ENCODE peak calls at places on chromosome 22, in five cellular contexts. F is H9, G is mesenchymal stem cell, V is trophoblast cell, A is H1. E is an unnamed sample.

GRCh38 chr22:36862251-36863242 is 1.7 kb downstream of the NCF4 start:
- DNase-seq in F (no peak), G (no peak), V (no peak), A (no peak), E (no peak)

GRCh38 chr22:29306830-29307657 is 594 bp downstream of the GAS2L1 start:
- DNase-seq in F (peak), G (peak), V (peak), A (no peak), E (peak)

GRCh38 chr22:38427940-38428339 is 27.1 kb downstream of the KCNJ4 start:
- DNase-seq in F (no peak), G (no peak), V (no peak), A (no peak), E (no peak)

GRCh38 chr22:19114984-19115552 is 7.1 kb downstream of the DGCR2 start:
- DNase-seq in F (no peak), G (no peak), V (no peak), A (no peak), E (no peak)

GRCh38 chr22:19732403-19733113 is 9.2 kb downstream of the GP1BB start:
- DNase-seq in F (no peak), G (no peak), V (no peak), A (no peak), E (no peak)

GRCh38 chr22:49724893-49725489 is 102.7 kb downstream of the BRD1 start:
- DNase-seq in F (peak), G (peak), V (no peak), A (peak), E (peak)

GRCh38 chr22:19287076-19287724 is 4.3 kb downstream of the CLTCL1 start:
- DNase-seq in F (peak), G (no peak), V (no peak), A (no peak), E (no peak)

GRCh38 chr22:25404556-25404922 is 159.9 kb upstream of the GRK3 start:
- DNase-seq in F (no peak), G (peak), V (no peak), A (no peak), E (no peak)

GRCh38 chr22:42064629-42065028 is 6.0 kb downstream of the NAGA start:
- DNase-seq in F (no peak), G (no peak), V (no peak), A (peak), E (no peak)

GRCh38 chr22:22480940-22481339 is 27.6 kb downstream of the ZNF280B start:
- DNase-seq in F (no peak), G (no peak), V (no peak), A (no peak), E (no peak)

GRCh38 chr22:38235240-38235850 is 33.6 kb downstream of the MAFF start:
- DNase-seq in F (no peak), G (no peak), V (no peak), A (no peak), E (no peak)

GRCh38 chr22:37121887-37122591 is 12.5 kb upstream of the TMPRSS6 start:
- DNase-seq in F (peak), G (peak), V (peak), A (no peak), E (no peak)

GRCh38 chr22:35446365-35446764 is 46.4 kb downstream of the MCM5 start:
- DNase-seq in F (no peak), G (peak), V (peak), A (no peak), E (no peak)

GRCh38 chr22:41845380-41846267 is 12.7 kb downstream of the SREBF2 start:
- DNase-seq in F (no peak), G (no peak), V (no peak), A (no peak), E (no peak)

GRCh38 chr22:43343262-43343988 is at the start of gene SCUBE1:
- DNase-seq in F (peak), G (peak), V (peak), A (peak), E (peak)

GRCh38 chr22:41523464-41524221 is 20.6 kb downstream of the POLR3H start:
- DNase-seq in F (peak), G (peak), V (no peak), A (no peak), E (no peak)

GRCh38 chr22:32123657-32124056 is 35.4 kb downstream of the C22orf42 start:
- DNase-seq in F (peak), G (no peak), V (no peak), A (peak), E (no peak)

GRCh38 chr22:50289942-50290630 is 17.4 kb downstream of the PLXNB2 start:
- DNase-seq in F (no peak), G (no peak), V (no peak), A (no peak), E (no peak)

GRCh38 chr22:48432721-48433518 is 1394.8 kb downstream of the BRD1 start:
- DNase-seq in F (no peak), G (no peak), V (no peak), A (no peak), E (no peak)

GRCh38 chr22:30731658-30732057 is 37.0 kb downstream of the OSBP2 start:
- DNase-seq in F (no peak), G (no peak), V (no peak), A (no peak), E (no peak)

GRCh38 chr22:23394525-23395326 is 185.4 kb downstream of the IGLL1 start:
- DNase-seq in F (no peak), G (no peak), V (no peak), A (no peak), E (no peak)

GRCh38 chr22:46933040-46933439 is 170.6 kb downstream of the TBC1D22A start:
- DNase-seq in F (no peak), G (no peak), V (no peak), A (no peak), E (no peak)
- H3K4me2 ChIP-seq in F (no peak), G (no peak), V (no peak), A (no peak), E (no peak)

DNA sequence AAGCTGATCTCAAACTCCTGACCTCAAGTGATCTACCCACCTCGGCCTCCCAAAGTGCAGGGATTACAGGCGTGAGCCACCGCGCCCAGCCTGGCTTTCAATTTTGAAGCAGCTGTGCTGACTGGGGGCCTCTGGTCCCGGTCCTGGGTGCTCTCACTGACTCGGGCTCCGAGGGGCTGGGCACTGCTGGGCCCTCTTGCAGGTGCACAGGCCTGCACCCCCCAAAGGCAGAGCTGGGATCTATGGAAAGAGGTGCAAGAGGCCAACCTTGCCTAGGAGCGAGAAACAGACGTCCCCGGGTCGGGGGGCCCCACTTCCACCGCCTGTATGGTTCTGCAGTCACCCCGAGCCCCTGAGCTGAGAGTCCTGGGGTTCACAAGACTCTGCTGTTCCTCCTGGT is 33.2 kb downstream of the KIAA0930 start:
- DNase-seq in F (no peak), G (no peak), V (no peak), A (no peak), E (no peak)
- H2BK12ac ChIP-seq in F (no peak), G (no peak), V (no peak), A (no peak), E (no peak)

DNA sequence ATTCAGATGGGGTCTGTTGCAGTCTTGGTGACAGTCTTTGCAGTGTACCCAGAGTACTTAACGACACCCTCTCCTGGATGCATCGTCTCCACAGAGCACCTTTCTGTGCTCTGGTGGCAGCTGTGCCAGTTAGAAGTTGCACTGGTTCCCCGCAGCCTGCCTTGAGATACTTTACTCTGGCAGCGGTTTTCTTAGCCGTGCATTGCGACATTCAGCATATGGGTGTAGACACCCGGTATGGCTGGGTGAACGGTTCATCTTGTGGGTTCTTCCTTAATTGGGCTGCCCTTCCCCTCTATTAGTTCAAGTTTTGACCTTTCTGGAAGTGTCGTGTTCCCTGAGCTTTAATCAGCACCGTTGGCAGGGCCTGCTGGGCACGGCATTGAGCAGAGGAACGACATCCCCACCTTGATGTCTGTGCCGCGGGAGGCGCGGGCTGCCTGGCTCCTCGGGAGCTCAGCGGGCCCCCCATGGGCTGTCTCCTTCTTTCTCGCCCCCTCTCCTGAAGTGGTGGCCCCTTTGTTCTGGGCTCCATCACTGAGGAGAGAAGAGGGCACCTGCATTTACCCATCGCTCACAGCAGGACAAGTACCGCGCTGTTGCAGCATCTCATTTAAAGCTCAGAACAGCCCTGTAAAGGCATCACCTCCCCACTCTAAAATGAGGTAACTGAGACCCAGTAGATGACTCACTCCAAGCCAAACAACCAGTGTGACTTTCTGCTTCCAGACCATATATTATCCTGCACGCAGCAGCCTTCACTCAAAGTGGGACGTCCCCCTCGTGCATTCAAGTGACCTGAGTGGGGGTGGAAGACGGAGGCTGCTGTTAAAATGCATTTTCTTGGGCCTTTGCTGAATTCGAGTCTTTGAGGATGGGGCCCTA is 13.3 kb downstream of the FAM83F start:
- DNase-seq in F (no peak), G (no peak), V (no peak), A (no peak), E (no peak)
- H3K4me2 ChIP-seq in F (no peak), G (no peak), V (no peak), A (no peak), E (no peak)

DNA sequence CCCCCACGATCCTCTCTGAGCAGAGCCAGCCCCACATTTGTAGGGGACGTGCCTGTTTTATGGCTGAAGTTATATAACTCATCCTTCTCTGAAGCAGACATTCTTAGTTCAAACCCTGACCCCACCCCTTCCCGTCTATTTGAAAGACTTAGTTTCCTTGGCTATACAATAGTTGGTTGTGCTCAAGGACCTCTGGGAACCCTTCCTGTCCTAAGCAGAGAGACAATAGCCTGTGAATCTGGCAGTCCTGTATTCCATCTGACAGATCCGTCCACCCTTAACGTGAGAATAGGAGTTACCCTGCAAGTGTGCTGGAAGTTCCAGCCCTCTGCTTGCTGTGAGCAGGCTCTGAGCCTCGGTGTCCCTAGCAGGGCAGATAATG is 75.2 kb downstream of the MN1 start:
- DNase-seq in F (no peak), G (no peak), V (no peak), A (no peak), E (no peak)
- H2BK12ac ChIP-seq in F (no peak), G (no peak), V (no peak), A (no peak), E (no peak)

GRCh38 chr22:20943104-20943933 is 23.7 kb upstream of the AIFM3 start:
- DNase-seq in F (no peak), G (no peak), V (no peak), A (no peak), E (no peak)
- H3K4me2 ChIP-seq in F (no peak), G (no peak), V (no peak), A (no peak), E (no peak)

GRCh38 chr22:17949926-17950473 is 74.4 kb downstream of the MICAL3 start:
- DNase-seq in F (no peak), G (no peak), V (no peak), A (no peak), E (no peak)
- H2BK12ac ChIP-seq in F (no peak), G (no peak), V (no peak), A (no peak), E (no peak)

GRCh38 chr22:44955102-44955501 is 54.7 kb downstream of the PHF21B start:
- DNase-seq in F (no peak), G (no peak), V (no peak), A (no peak), E (no peak)
- H3K4me2 ChIP-seq in F (no peak), G (no peak), V (no peak), A (no peak), E (no peak)

DNA sequence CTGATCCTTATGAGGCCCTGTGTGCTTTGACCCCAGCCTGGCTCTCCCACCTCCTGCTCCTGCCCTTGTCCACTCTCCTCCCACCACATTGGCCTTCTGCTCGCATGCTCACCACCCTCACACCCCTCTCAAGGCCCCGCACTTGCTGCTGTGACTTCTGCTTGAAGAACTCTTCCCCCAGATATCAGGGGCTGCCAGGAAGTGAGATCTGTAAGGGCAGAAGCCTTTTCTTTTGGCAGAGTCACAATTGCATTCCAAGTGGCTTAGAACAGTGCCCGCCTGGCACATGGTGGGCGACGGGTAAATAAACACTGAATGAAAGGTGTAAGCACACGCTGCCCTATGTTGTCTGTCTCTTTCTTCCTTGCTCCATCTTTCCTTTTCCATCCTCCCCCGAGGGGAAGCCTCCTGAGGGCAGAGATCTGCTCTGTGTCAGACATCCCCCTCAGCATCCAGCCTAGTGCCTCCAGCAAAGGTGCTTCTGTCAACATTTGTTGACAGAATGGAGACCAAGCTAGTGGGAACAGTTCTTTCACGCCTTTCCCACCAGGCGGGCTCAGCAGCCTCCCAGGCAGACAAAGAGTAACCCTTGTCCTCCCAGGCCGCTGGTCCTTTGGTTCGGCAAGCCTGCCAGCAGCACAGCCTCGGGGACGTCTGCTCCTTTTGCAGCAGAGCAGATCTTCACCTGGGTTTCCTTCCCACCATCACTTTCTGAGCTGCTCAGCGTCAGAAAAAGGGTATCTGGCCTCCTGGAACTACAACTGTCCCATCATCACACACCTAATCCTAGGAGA is 10.0 kb upstream of the PEX26 start:
- DNase-seq in F (no peak), G (no peak), V (no peak), A (no peak), E (no peak)
- H2BK12ac ChIP-seq in F (no peak), G (peak), V (no peak), A (no peak), E (no peak)

DNA sequence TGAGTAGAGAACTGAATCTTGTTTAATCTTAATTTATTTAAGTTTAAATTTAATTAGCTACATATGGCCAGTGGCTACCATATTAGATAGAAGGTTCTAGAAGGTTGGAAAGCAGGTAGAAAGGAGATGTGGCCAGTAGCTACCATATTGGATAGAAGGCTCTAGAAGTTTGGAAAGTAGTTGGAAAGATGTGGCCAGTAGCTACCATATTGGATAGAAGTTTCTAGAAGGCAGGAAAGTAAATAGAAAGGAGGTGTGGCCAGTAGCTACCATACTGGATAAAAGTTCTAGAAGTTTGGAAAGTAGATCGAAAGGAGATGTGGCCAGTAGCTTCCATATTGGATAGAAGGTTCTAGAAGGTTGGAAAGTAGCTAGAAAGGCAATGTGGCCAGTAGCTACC is 2.2 kb downstream of the CRYBA4 start:
- DNase-seq in F (no peak), G (no peak), V (no peak), A (no peak), E (no peak)
- H3K4me2 ChIP-seq in F (no peak), G (no peak), V (no peak), A (no peak), E (no peak)

GRCh38 chr22:28029201-28029948 is 110.3 kb upstream of the PITPNB start:
- DNase-seq in F (no peak), G (peak), V (no peak), A (peak), E (no peak)
- H2BK12ac ChIP-seq in F (no peak), G (no peak), V (no peak), A (no peak), E (no peak)

E was measured in neuronal stem cell.